ENCODE peak calls at places on chromosomes 3 and 15, in seven cellular contexts. L, Q, I, K, O, X and B are unnamed samples.

GRCh38 chr3:65996605-65997004 is 42.1 kb downstream of the MAGI1 start:
- DNase-seq in L (no peak), Q (no peak), I (peak; percentile 97), K (no peak), O (peak; percentile 94), X (no peak), B (no peak)

GRCh38 chr3:94249491-94250079 is 186.7 kb downstream of the NSUN3 start:
- DNase-seq in L (peak; percentile 65), Q (peak; percentile 70), I (peak; percentile 29), K (peak; percentile 58), O (peak; percentile 88), X (peak; percentile 34), B (peak; percentile 62)

GRCh38 chr3:143973352-143974021 is 1.9 kb downstream of the DIPK2A start:
- DNase-seq in L (peak; percentile 16), Q (no peak), I (no peak), K (no peak), O (no peak), X (no peak), B (peak; percentile 49)

GRCh38 chr15:31327674-31328424 is 1.2 kb downstream of the KLF13 start:
- DNase-seq in L (peak; percentile 19), Q (no peak), I (peak; percentile 83), K (no peak), O (peak; percentile 48), X (no peak), B (peak; percentile 52)

GRCh38 chr3:99818818-99819217 is 1.2 kb downstream of the CMSS1 start:
- DNase-seq in L (no peak), Q (no peak), I (no peak), K (no peak), O (no peak), X (no peak), B (no peak)

GRCh38 chr3:190585771-190586630 is 72.1 kb downstream of the IL1RAP start:
- DNase-seq in L (peak; percentile 95), Q (peak; percentile 58), I (peak; percentile 97), K (peak; percentile 24), O (peak; percentile 95), X (peak; percentile 43), B (peak; percentile 97)

GRCh38 chr3:144521131-144521530 is 549.5 kb downstream of the DIPK2A start:
- DNase-seq in L (no peak), Q (no peak), I (no peak), K (no peak), O (no peak), X (no peak), B (no peak)

GRCh38 chr15:63283126-63283525 is 5.7 kb downstream of the APH1B start:
- DNase-seq in L (no peak), Q (no peak), I (peak; percentile 54), K (no peak), O (no peak), X (no peak), B (no peak)

GRCh38 chr3:101954361-101954760 is 105.0 kb downstream of the NFKBIZ start:
- DNase-seq in L (no peak), Q (no peak), I (no peak), K (no peak), O (no peak), X (no peak), B (no peak)

GRCh38 chr3:63141-63845 is 133.3 kb upstream of the CHL1 start:
- DNase-seq in L (no peak), Q (no peak), I (no peak), K (no peak), O (peak; percentile 50), X (no peak), B (no peak)

GRCh38 chr3:33648793-33649192 is 69.3 kb downstream of the CLASP2 start:
- DNase-seq in L (no peak), Q (no peak), I (no peak), K (no peak), O (no peak), X (no peak), B (no peak)

GRCh38 chr3:170713648-170714047 is 127.8 kb upstream of the SLC7A14 start:
- DNase-seq in L (no peak), Q (no peak), I (peak; percentile 47), K (no peak), O (no peak), X (no peak), B (peak; percentile 18)

GRCh38 chr3:45441570-45442313 is 53.4 kb downstream of the LARS2 start:
- DNase-seq in L (no peak), Q (no peak), I (no peak), K (no peak), O (no peak), X (no peak), B (no peak)

GRCh38 chr15:90405208-90405607 is 17.2 kb downstream of the IQGAP1 start:
- DNase-seq in L (no peak), Q (no peak), I (no peak), K (no peak), O (no peak), X (no peak), B (no peak)

GRCh38 chr15:93382196-93382820 is 293.3 kb upstream of the RGMA start:
- DNase-seq in L (no peak), Q (no peak), I (no peak), K (no peak), O (no peak), X (no peak), B (no peak)

GRCh38 chr3:22284559-22284958 is 533.5 kb upstream of the ZNF385D start:
- DNase-seq in L (peak; percentile 2), Q (no peak), I (no peak), K (no peak), O (no peak), X (no peak), B (peak; percentile 45)

GRCh38 chr15:63599401-63600000 is 2.3 kb downstream of the FBXL22 start:
- DNase-seq in L (no peak), Q (peak; percentile 70), I (no peak), K (no peak), O (peak; percentile 46), X (no peak), B (peak; percentile 22)

GRCh38 chr3:188046561-188047213 is 107.3 kb upstream of the LPP start:
- DNase-seq in L (peak; percentile 29), Q (no peak), I (no peak), K (no peak), O (no peak), X (no peak), B (no peak)

GRCh38 chr3:46664188-46664970 is 29.1 kb downstream of the ALS2CL start:
- DNase-seq in L (no peak), Q (peak; percentile 19), I (no peak), K (no peak), O (no peak), X (no peak), B (no peak)

GRCh38 chr3:129413687-129414506 is 14.5 kb downstream of the EFCAB12 start:
- DNase-seq in L (peak; percentile 99), Q (no peak), I (no peak), K (no peak), O (no peak), X (no peak), B (peak; percentile 98)

GRCh38 chr3:162586591-162586990 is 1090.0 kb downstream of the OTOL1 start:
- DNase-seq in L (peak; percentile 57), Q (no peak), I (no peak), K (no peak), O (peak; percentile 52), X (no peak), B (peak; percentile 71)

DNA sequence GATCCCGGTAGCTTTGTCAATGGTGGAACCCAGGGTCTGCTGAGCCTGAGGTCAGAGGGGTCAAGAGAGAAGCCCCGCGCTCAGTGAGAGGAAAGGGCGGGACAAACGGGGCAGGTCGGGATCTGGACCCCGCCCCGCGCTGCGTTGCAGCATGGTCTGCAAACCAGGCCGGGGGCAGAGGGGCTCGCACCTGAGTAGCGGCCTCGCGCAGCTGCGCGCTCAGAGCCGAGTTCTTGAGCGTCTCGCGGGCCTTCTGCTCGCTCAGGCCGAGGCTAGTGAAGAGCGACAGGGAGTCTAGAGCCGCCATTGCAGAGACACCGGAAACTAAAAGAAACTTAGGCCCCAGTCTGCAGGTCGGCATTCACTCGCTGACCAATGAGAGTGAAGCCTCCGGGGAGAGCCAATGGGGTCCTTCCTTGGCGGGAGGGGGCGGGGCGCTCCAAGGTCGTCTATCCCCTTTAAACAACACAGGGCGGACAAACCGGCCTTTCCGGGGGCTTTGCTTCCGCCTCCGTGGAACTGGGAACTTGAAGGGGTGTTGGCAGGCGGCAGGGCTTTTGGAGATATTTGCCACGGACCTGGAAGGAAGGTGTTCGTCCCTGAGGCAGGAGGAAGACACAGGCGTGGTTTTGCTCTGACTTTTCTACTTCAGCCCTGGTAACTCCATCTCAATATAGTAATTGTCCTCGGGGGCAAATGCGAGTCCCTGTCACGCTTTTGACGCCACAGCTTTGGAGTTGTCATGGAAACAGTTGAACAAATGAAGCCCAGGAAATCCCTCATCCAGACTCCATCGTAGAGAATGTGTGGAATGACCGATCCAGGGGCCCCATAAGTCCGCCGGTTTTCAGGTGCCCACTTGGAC is at the start of gene QARS1:
- DNase-seq in L (peak; percentile 88), Q (peak; percentile 97), I (peak; percentile 89), K (peak; percentile 94), O (peak; percentile 98), X (peak; percentile 81), B (peak; percentile 96)
- H2BK5ac ChIP-seq in L (peak within 1 kb of the TSS; percentile 90), Q (no peak within 1 kb of the TSS), I (peak within 1 kb of the TSS; percentile 73), K (peak within 1 kb of the TSS; percentile 62), O (peak within 1 kb of the TSS; percentile 66), X (peak within 1 kb of the TSS; percentile 97), B (peak within 1 kb of the TSS; percentile 93)

GRCh38 chr3:133575121-133575520 is 1.6 kb downstream of the CDV3 start:
- DNase-seq in L (no peak), Q (no peak), I (no peak), K (no peak), O (no peak), X (no peak), B (no peak)
- H3K23ac ChIP-seq in L (peak overlapping the region; percentile 99), Q (no peak overlapping the region), I (no peak overlapping the region), K (no peak overlapping the region), O (no peak overlapping the region), X (no peak overlapping the region), B (no peak overlapping the region)

GRCh38 chr15:26615927-26616302 is 157.0 kb downstream of the GABRB3 start:
- DNase-seq in L (no peak), Q (no peak), I (no peak), K (no peak), O (no peak), X (no peak), B (no peak)
- H2BK5ac ChIP-seq in L (no peak overlapping the region), Q (no peak overlapping the region), I (no peak overlapping the region), K (no peak overlapping the region), O (no peak overlapping the region), X (no peak overlapping the region), B (no peak overlapping the region)

GRCh38 chr15:35774653-35775052 is 228.7 kb upstream of the DPH6 start:
- DNase-seq in L (no peak), Q (no peak), I (no peak), K (no peak), O (no peak), X (no peak), B (no peak)

GRCh38 chr15:35771878-35772442 is 226.0 kb upstream of the DPH6 start:
- DNase-seq in L (no peak), Q (no peak), I (no peak), K (no peak), O (no peak), X (no peak), B (no peak)

GRCh38 chr15:35764661-35765519 is 218.9 kb upstream of the DPH6 start:
- DNase-seq in L (no peak), Q (no peak), I (no peak), K (no peak), O (no peak), X (no peak), B (no peak)

DNA sequence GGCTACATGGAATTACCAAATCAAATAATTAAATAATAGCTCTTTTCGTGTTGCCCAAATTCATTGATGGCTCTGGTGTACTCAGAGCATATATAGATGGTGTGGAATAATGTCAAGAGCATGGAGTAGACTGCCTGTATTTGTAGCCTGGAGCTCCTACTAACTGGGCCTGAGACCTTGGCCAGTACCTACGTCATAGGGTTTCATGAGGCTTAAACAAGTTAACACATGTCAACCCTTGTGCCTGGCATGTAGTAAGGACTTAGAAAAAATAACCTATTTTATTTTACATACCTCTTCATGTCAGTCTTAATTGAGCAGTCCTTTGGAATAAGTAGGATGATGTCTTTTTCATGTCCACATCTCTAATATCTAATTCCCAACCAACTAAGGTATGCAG is 223.7 kb upstream of the DPH6 start:
- DNase-seq in L (no peak), Q (no peak), I (no peak), K (no peak), O (no peak), X (no peak), B (no peak)
- H3K23ac ChIP-seq in L (no peak overlapping the region), Q (no peak overlapping the region), I (no peak overlapping the region), K (no peak overlapping the region), O (no peak overlapping the region), X (no peak overlapping the region), B (no peak overlapping the region)